ENCODE peak calls at places on chromosomes 6 and 20, in ten cellular contexts. One of them, this sample, is unnamed.

GRCh38 chr6:41917528-41917927 is 3.4 kb downstream of the MED20 start:
- DNase-seq in IMR-90: peak; percentile 96
- DNase-seq in HepG2: no peak
- DNase-seq in neural progenitor cell: no peak
- DNase-seq in lung: no peak
- DNase-seq in mammary epithelial cell: peak; percentile 88
- DNase-seq in brain microvascular endothelial cell: peak; percentile 90
- DNase-seq in pancreas: no peak
- DNase-seq in BE2C: no peak
- DNase-seq in cardiac fibroblast: peak; percentile 90
- DNase-seq in this sample: peak; percentile 96

GRCh38 chr6:2630891-2631458 is 119.7 kb downstream of the MYLK4 start:
- DNase-seq in neural progenitor cell: no peak
- DNase-seq in cardiac fibroblast: peak; percentile 47
- DNase-seq in BE2C: no peak
- DNase-seq in HepG2: no peak
- DNase-seq in mammary epithelial cell: peak; percentile 41
- DNase-seq in pancreas: no peak
- DNase-seq in brain microvascular endothelial cell: peak; percentile 70
- DNase-seq in lung: no peak
- DNase-seq in IMR-90: peak; percentile 98
- DNase-seq in this sample: peak; percentile 94

GRCh38 chr6:26022166-26022510 is 59.5 kb downstream of the TRIM38 start:
- DNase-seq in neural progenitor cell: peak; percentile 60
- DNase-seq in HepG2: no peak
- DNase-seq in IMR-90: peak; percentile 88
- DNase-seq in cardiac fibroblast: peak; percentile 89
- DNase-seq in BE2C: peak; percentile 65
- DNase-seq in pancreas: no peak
- DNase-seq in brain microvascular endothelial cell: peak; percentile 78
- DNase-seq in mammary epithelial cell: peak; percentile 31
- DNase-seq in lung: no peak
- DNase-seq in this sample: peak; percentile 94

GRCh38 chr6:2976571-2977085 is 5.3 kb upstream of the SERPINB6 start:
- DNase-seq in brain microvascular endothelial cell: peak; percentile 56
- DNase-seq in mammary epithelial cell: peak; percentile 74
- DNase-seq in cardiac fibroblast: peak; percentile 30
- DNase-seq in neural progenitor cell: no peak
- DNase-seq in lung: no peak
- DNase-seq in HepG2: no peak
- DNase-seq in IMR-90: peak; percentile 87
- DNase-seq in pancreas: no peak
- DNase-seq in BE2C: no peak
- DNase-seq in this sample: peak; percentile 53

GRCh38 chr6:129920103-129920798 is 59.1 kb upstream of the TMEM244 start:
- DNase-seq in BE2C: no peak
- DNase-seq in pancreas: no peak
- DNase-seq in IMR-90: peak; percentile 48
- DNase-seq in mammary epithelial cell: no peak
- DNase-seq in neural progenitor cell: no peak
- DNase-seq in HepG2: no peak
- DNase-seq in lung: no peak
- DNase-seq in cardiac fibroblast: peak; percentile 15
- DNase-seq in brain microvascular endothelial cell: peak; percentile 79
- DNase-seq in this sample: peak; percentile 39

GRCh38 chr20:5135363-5136012 is 8.7 kb downstream of the CDS2 start:
- DNase-seq in pancreas: no peak
- DNase-seq in mammary epithelial cell: no peak
- DNase-seq in IMR-90: no peak
- DNase-seq in neural progenitor cell: no peak
- DNase-seq in BE2C: no peak
- DNase-seq in brain microvascular endothelial cell: no peak
- DNase-seq in lung: no peak
- DNase-seq in cardiac fibroblast: no peak
- DNase-seq in HepG2: no peak
- DNase-seq in this sample: no peak

GRCh38 chr6:168999392-168999791 is 254.3 kb downstream of the THBS2 start:
- DNase-seq in BE2C: no peak
- DNase-seq in pancreas: no peak
- DNase-seq in IMR-90: no peak
- DNase-seq in brain microvascular endothelial cell: no peak
- DNase-seq in mammary epithelial cell: no peak
- DNase-seq in HepG2: no peak
- DNase-seq in cardiac fibroblast: no peak
- DNase-seq in lung: no peak
- DNase-seq in neural progenitor cell: no peak
- DNase-seq in this sample: no peak

GRCh38 chr6:63186970-63187369 is 24.3 kb upstream of the FKBP1C start:
- DNase-seq in neural progenitor cell: no peak
- DNase-seq in IMR-90: no peak
- DNase-seq in BE2C: no peak
- DNase-seq in cardiac fibroblast: no peak
- DNase-seq in HepG2: no peak
- DNase-seq in pancreas: no peak
- DNase-seq in lung: no peak
- DNase-seq in mammary epithelial cell: no peak
- DNase-seq in brain microvascular endothelial cell: no peak
- DNase-seq in this sample: no peak

GRCh38 chr6:125233216-125233615 is 68.6 kb downstream of the HDDC2 start:
- DNase-seq in HepG2: no peak
- DNase-seq in mammary epithelial cell: no peak
- DNase-seq in pancreas: no peak
- DNase-seq in BE2C: no peak
- DNase-seq in IMR-90: no peak
- DNase-seq in cardiac fibroblast: no peak
- DNase-seq in neural progenitor cell: no peak
- DNase-seq in lung: no peak
- DNase-seq in brain microvascular endothelial cell: no peak
- DNase-seq in this sample: no peak

GRCh38 chr6:30787954-30788353 is 43.6 kb upstream of the IER3 start:
- DNase-seq in HepG2: peak; percentile 88
- DNase-seq in brain microvascular endothelial cell: no peak
- DNase-seq in mammary epithelial cell: no peak
- DNase-seq in lung: no peak
- DNase-seq in neural progenitor cell: no peak
- DNase-seq in pancreas: no peak
- DNase-seq in BE2C: no peak
- DNase-seq in IMR-90: no peak
- DNase-seq in cardiac fibroblast: no peak
- DNase-seq in this sample: peak; percentile 82

GRCh38 chr6:35972471-35972985 is 51.6 kb upstream of the SRPK1 start:
- DNase-seq in IMR-90: no peak
- DNase-seq in cardiac fibroblast: peak; percentile 40
- DNase-seq in HepG2: peak; percentile 72
- DNase-seq in lung: no peak
- DNase-seq in mammary epithelial cell: no peak
- DNase-seq in BE2C: peak; percentile 25
- DNase-seq in neural progenitor cell: peak; percentile 71
- DNase-seq in pancreas: no peak
- DNase-seq in brain microvascular endothelial cell: no peak
- DNase-seq in this sample: no peak

GRCh38 chr20:57306747-57307146 is 22.9 kb upstream of the SPO11 start:
- DNase-seq in BE2C: no peak
- DNase-seq in neural progenitor cell: no peak
- DNase-seq in HepG2: no peak
- DNase-seq in brain microvascular endothelial cell: no peak
- DNase-seq in lung: no peak
- DNase-seq in mammary epithelial cell: no peak
- DNase-seq in IMR-90: no peak
- DNase-seq in cardiac fibroblast: no peak
- DNase-seq in pancreas: no peak
- DNase-seq in this sample: no peak

GRCh38 chr6:144346719-144347446 is 61.7 kb downstream of the UTRN start:
- DNase-seq in HepG2: no peak
- DNase-seq in IMR-90: peak; percentile 84
- DNase-seq in neural progenitor cell: no peak
- DNase-seq in pancreas: no peak
- DNase-seq in cardiac fibroblast: peak; percentile 69
- DNase-seq in lung: no peak
- DNase-seq in brain microvascular endothelial cell: peak; percentile 82
- DNase-seq in mammary epithelial cell: peak; percentile 71
- DNase-seq in BE2C: no peak
- DNase-seq in this sample: peak; percentile 71

DNA sequence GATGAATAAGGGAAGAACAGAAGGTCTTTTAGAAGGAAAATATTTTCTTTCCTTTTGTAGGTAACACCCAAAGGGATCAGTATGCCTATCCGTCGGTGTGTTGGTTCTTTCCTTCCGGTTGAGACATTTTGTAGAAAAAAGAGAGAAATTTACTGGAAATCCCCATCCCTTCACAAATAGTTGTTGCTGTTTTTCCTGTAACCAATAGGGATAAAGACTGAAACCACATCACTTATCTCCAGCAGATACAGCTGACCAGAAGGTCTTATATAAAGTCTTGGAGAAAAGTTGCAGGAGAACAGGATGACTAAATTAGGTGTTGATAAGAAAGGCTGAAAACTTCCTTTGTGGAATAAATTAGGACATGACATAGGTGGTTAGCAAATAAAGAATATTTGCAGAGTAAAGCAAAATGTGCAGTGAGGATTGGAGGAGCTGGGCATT is 14.8 kb upstream of the HLA-DRB1 start:
- DNase-seq in cardiac fibroblast: no peak
- DNase-seq in pancreas: no peak
- DNase-seq in mammary epithelial cell: peak; percentile 36
- DNase-seq in HepG2: no peak
- DNase-seq in lung: no peak
- DNase-seq in brain microvascular endothelial cell: no peak
- DNase-seq in BE2C: no peak
- DNase-seq in neural progenitor cell: no peak
- DNase-seq in IMR-90: no peak
- DNase-seq in this sample: peak; percentile 12
- H3K4me3 ChIP-seq in cardiac fibroblast: no peak overlapping the region
- H3K4me3 ChIP-seq in pancreas: no peak overlapping the region
- H3K4me3 ChIP-seq in mammary epithelial cell: no peak overlapping the region
- H3K4me3 ChIP-seq in HepG2: no peak overlapping the region
- H3K4me3 ChIP-seq in lung: no peak overlapping the region
- H3K4me3 ChIP-seq in brain microvascular endothelial cell: no peak overlapping the region
- H3K4me3 ChIP-seq in BE2C: no peak overlapping the region
- H3K4me3 ChIP-seq in neural progenitor cell: no peak overlapping the region
- H3K4me3 ChIP-seq in IMR-90: no peak overlapping the region
- H3K4me3 ChIP-seq in this sample: no peak overlapping the region

GRCh38 chr6:79630400-79630882 is 688 bp upstream of the SH3BGRL2 start:
- DNase-seq in IMR-90: no peak
- DNase-seq in neural progenitor cell: no peak
- DNase-seq in lung: no peak
- DNase-seq in BE2C: no peak
- DNase-seq in brain microvascular endothelial cell: no peak
- DNase-seq in cardiac fibroblast: no peak
- DNase-seq in mammary epithelial cell: no peak
- DNase-seq in pancreas: no peak
- DNase-seq in HepG2: no peak
- DNase-seq in this sample: no peak

GRCh38 chr6:79634491-79634890 is 3.4 kb downstream of the SH3BGRL2 start:
- DNase-seq in neural progenitor cell: no peak
- DNase-seq in lung: no peak
- DNase-seq in pancreas: no peak
- DNase-seq in mammary epithelial cell: no peak
- DNase-seq in HepG2: no peak
- DNase-seq in brain microvascular endothelial cell: no peak
- DNase-seq in IMR-90: no peak
- DNase-seq in cardiac fibroblast: no peak
- DNase-seq in BE2C: no peak
- DNase-seq in this sample: no peak

GRCh38 chr6:79631800-79632172 is 657 bp downstream of the SH3BGRL2 start:
- DNase-seq in brain microvascular endothelial cell: no peak
- DNase-seq in HepG2: no peak
- DNase-seq in pancreas: no peak
- DNase-seq in lung: no peak
- DNase-seq in mammary epithelial cell: no peak
- DNase-seq in neural progenitor cell: no peak
- DNase-seq in cardiac fibroblast: no peak
- DNase-seq in IMR-90: no peak
- DNase-seq in BE2C: no peak
- DNase-seq in this sample: no peak

GRCh38 chr6:79630883-79631799 is at the start of gene SH3BGRL2:
- DNase-seq in BE2C: peak; percentile 89
- DNase-seq in cardiac fibroblast: peak; percentile 61
- DNase-seq in mammary epithelial cell: peak; percentile 63
- DNase-seq in HepG2: peak; percentile 89
- DNase-seq in IMR-90: peak; percentile 59
- DNase-seq in pancreas: peak; percentile 87
- DNase-seq in lung: peak; percentile 80
- DNase-seq in brain microvascular endothelial cell: peak; percentile 67
- DNase-seq in neural progenitor cell: peak; percentile 95
- DNase-seq in this sample: peak; percentile 68

GRCh38 chr6:79632580-79632979 is 1.5 kb downstream of the SH3BGRL2 start:
- DNase-seq in mammary epithelial cell: no peak
- DNase-seq in cardiac fibroblast: no peak
- DNase-seq in pancreas: no peak
- DNase-seq in lung: peak; percentile 30
- DNase-seq in IMR-90: peak; percentile 4
- DNase-seq in neural progenitor cell: no peak
- DNase-seq in BE2C: no peak
- DNase-seq in HepG2: peak; percentile 44
- DNase-seq in brain microvascular endothelial cell: no peak
- DNase-seq in this sample: no peak
- H3K4me3 ChIP-seq in mammary epithelial cell: no peak overlapping the region
- H3K4me3 ChIP-seq in cardiac fibroblast: no peak overlapping the region
- H3K4me3 ChIP-seq in pancreas: peak overlapping the region; percentile 75
- H3K4me3 ChIP-seq in lung: no peak overlapping the region
- H3K4me3 ChIP-seq in IMR-90: no peak overlapping the region
- H3K4me3 ChIP-seq in neural progenitor cell: peak overlapping the region; percentile 81
- H3K4me3 ChIP-seq in BE2C: no peak overlapping the region
- H3K4me3 ChIP-seq in HepG2: peak overlapping the region; percentile 83
- H3K4me3 ChIP-seq in brain microvascular endothelial cell: no peak overlapping the region
- H3K4me3 ChIP-seq in this sample: no peak overlapping the region

DNA sequence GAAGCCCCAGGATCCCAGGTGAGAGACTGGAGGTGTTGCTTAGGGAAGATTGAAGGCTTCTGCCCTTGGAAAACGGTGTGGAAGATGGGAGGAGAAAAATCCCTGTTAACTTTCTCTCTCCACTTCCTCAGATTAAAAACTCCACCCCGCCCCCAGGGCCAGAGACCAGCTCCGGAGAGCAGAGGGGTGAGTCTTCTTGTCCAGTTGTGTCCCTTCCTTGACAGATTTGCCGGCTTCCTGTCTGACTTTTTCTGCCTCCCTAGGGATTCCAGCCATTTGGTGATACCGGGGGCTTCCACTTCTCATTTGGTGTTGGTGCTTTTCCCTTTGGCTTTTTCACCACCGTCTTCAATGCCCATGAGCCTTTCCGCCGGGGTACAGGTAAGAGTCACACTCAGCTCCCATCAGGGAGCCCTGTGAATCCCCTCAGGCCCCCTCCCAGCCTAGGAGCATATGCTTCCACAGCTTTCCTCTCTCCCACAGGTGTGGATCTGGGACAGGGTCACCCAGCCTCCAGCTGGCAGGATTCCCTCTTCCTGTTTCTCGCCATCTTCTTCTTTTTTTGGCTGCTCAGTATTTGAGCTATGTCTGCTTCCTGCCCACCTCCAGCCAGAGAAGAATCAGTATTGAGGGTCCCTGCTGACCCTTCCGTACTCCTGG is 1.7 kb downstream of the RNF5 start:
- DNase-seq in BE2C: no peak
- DNase-seq in neural progenitor cell: no peak
- DNase-seq in mammary epithelial cell: no peak
- DNase-seq in HepG2: no peak
- DNase-seq in lung: no peak
- DNase-seq in cardiac fibroblast: no peak
- DNase-seq in IMR-90: no peak
- DNase-seq in brain microvascular endothelial cell: no peak
- DNase-seq in pancreas: no peak
- DNase-seq in this sample: no peak
- H3K4me3 ChIP-seq in BE2C: no peak overlapping the region
- H3K4me3 ChIP-seq in neural progenitor cell: peak overlapping the region; percentile 99
- H3K4me3 ChIP-seq in mammary epithelial cell: no peak overlapping the region
- H3K4me3 ChIP-seq in HepG2: no peak overlapping the region
- H3K4me3 ChIP-seq in lung: no peak overlapping the region
- H3K4me3 ChIP-seq in cardiac fibroblast: no peak overlapping the region
- H3K4me3 ChIP-seq in IMR-90: no peak overlapping the region
- H3K4me3 ChIP-seq in brain microvascular endothelial cell: no peak overlapping the region
- H3K4me3 ChIP-seq in pancreas: no peak overlapping the region
- H3K4me3 ChIP-seq in this sample: no peak overlapping the region

GRCh38 chr20:51037499-51038110 is 14.7 kb upstream of the KCNG1 start:
- DNase-seq in cardiac fibroblast: no peak
- DNase-seq in BE2C: no peak
- DNase-seq in pancreas: no peak
- DNase-seq in neural progenitor cell: no peak
- DNase-seq in HepG2: no peak
- DNase-seq in brain microvascular endothelial cell: no peak
- DNase-seq in lung: no peak
- DNase-seq in mammary epithelial cell: no peak
- DNase-seq in IMR-90: no peak
- DNase-seq in this sample: no peak
- H3K4me3 ChIP-seq in cardiac fibroblast: no peak overlapping the region
- H3K4me3 ChIP-seq in BE2C: no peak overlapping the region
- H3K4me3 ChIP-seq in pancreas: no peak overlapping the region
- H3K4me3 ChIP-seq in neural progenitor cell: no peak overlapping the region
- H3K4me3 ChIP-seq in HepG2: no peak overlapping the region
- H3K4me3 ChIP-seq in brain microvascular endothelial cell: no peak overlapping the region
- H3K4me3 ChIP-seq in lung: no peak overlapping the region
- H3K4me3 ChIP-seq in mammary epithelial cell: no peak overlapping the region
- H3K4me3 ChIP-seq in IMR-90: no peak overlapping the region
- H3K4me3 ChIP-seq in this sample: no peak overlapping the region